ENCODE peak calls at places on chromosomes 5 and 9, in five cellular contexts. M is spleen, V is cardiac muscle cell, R is trophoblast cell, U is psoas muscle. N is an unnamed sample. For H3K4me1, the result is how much of the 10 kb centered on the place peaks cover.

GRCh38 chr5:98772415-98773213 is 849 bp upstream of the RGMB start:
- DNase-seq in M (peak), V (peak), R (peak), U (peak), N (peak)

GRCh38 chr5:42494414-42494813 is 71.2 kb downstream of the GHR start:
- DNase-seq in M (no peak), V (no peak), R (peak), U (no peak), N (no peak)

GRCh38 chr9:75974006-75974766 is 83.7 kb downstream of the PCSK5 start:
- DNase-seq in M (no peak), V (no peak), R (peak), U (no peak), N (no peak)

GRCh38 chr9:16563446-16563845 is 307.0 kb downstream of the BNC2 start:
- DNase-seq in M (no peak), V (no peak), R (no peak), U (no peak), N (no peak)

GRCh38 chr5:111945535-111945934 is 188.5 kb upstream of the NREP start:
- DNase-seq in M (no peak), V (no peak), R (no peak), U (no peak), N (no peak)

GRCh38 chr5:148147415-148147814 is 20.9 kb upstream of the SPINK14 start:
- DNase-seq in M (no peak), V (no peak), R (peak), U (no peak), N (no peak)

GRCh38 chr5:69374911-69375446 is 5.4 kb downstream of the RAD17 start:
- DNase-seq in M (no peak), V (no peak), R (no peak), U (no peak), N (no peak)

GRCh38 chr9:71446499-71447411 is 321.6 kb downstream of the CEMIP2 start:
- DNase-seq in M (peak), V (peak), R (peak), U (peak), N (no peak)

GRCh38 chr9:32969270-32969669 is 32.2 kb downstream of the APTX start:
- DNase-seq in M (no peak), V (no peak), R (no peak), U (no peak), N (no peak)

GRCh38 chr9:136626740-136627642 is 35.7 kb upstream of the EGFL7 start:
- DNase-seq in M (no peak), V (peak), R (no peak), U (no peak), N (no peak)

GRCh38 chr9:79573697-79573976 is 1.9 kb downstream of the TLE4 start:
- DNase-seq in M (no peak), V (no peak), R (no peak), U (no peak), N (no peak)

GRCh38 chr5:119250946-119251901 is 104.6 kb upstream of the TNFAIP8 start:
- DNase-seq in M (no peak), V (no peak), R (no peak), U (no peak), N (no peak)

GRCh38 chr9:79357620-79358019 is 214.1 kb upstream of the TLE4 start:
- DNase-seq in M (no peak), V (no peak), R (peak), U (no peak), N (no peak)

GRCh38 chr5:147534172-147534951 is 24.5 kb upstream of the DPYSL3 start:
- DNase-seq in M (no peak), V (no peak), R (no peak), U (no peak), N (no peak)

GRCh38 chr9:13282998-13283397 is 3.5 kb upstream of the MPDZ start:
- DNase-seq in M (no peak), V (no peak), R (no peak), U (no peak), N (no peak)

GRCh38 chr9:127562271-127562780 is 49.8 kb upstream of the STXBP1 start:
- DNase-seq in M (no peak), V (no peak), R (no peak), U (no peak), N (no peak)

GRCh38 chr5:116297296-116297814 is 212.5 kb downstream of the COMMD10 start:
- DNase-seq in M (no peak), V (no peak), R (no peak), U (no peak), N (no peak)

GRCh38 chr9:128296340-128297220 is 20.5 kb downstream of the SWI5 start:
- DNase-seq in M (no peak), V (no peak), R (peak), U (no peak), N (no peak)

GRCh38 chr9:120567874-120568273 is 12.1 kb downstream of the CDK5RAP2 start:
- DNase-seq in M (no peak), V (no peak), R (no peak), U (no peak), N (no peak)
- H3K4me1 ChIP-seq in M (under half), V (under half), R (under half), U (under half), N (under half)

DNA sequence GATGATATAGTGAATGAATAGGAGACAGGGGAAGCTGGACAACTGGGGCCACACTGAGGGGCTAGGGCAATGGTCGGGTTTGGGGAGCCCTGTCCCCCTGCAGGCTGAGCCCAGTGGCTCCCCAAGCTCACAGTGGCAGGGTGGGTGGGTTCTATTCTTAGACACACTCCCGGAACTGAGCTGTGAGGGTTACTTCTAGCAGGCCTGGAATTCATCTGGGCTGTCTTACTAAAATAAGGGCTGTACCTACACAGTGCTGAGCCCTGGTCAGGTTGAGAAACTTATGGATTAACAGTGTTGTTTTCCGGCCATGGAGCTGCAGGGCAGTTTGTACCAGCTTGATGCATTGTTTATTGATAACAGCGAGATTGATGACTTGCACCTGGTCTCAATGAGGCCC is 58.8 kb downstream of the C5orf15 start:
- DNase-seq in M (no peak), V (peak), R (no peak), U (no peak), N (no peak)
- H3K4me1 ChIP-seq in M (under half), V (under half), R (under half), U (under half), N (under half)

DNA sequence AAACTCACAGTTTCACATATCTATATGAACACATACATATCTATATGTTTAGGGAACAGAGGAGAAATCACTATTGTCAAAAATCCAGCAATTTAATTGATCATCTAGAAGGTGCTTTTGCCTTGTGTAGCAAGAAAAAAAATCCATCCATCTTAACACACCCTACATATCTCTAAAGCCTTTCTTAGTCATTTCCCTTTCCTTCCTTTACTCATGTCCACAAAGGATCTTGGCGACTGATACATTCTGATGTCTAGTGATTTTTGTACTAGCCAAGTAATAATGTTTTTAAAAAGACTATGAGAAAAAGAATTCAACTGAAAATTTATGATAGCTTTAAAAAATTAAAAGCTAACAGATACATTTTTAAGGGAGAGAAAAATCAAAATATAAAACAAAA is 22.5 kb downstream of the ZDHHC21 start:
- DNase-seq in M (no peak), V (no peak), R (no peak), U (no peak), N (no peak)
- H3K4me1 ChIP-seq in M (under half), V (under half), R (under half), U (under half), N (under half)

DNA sequence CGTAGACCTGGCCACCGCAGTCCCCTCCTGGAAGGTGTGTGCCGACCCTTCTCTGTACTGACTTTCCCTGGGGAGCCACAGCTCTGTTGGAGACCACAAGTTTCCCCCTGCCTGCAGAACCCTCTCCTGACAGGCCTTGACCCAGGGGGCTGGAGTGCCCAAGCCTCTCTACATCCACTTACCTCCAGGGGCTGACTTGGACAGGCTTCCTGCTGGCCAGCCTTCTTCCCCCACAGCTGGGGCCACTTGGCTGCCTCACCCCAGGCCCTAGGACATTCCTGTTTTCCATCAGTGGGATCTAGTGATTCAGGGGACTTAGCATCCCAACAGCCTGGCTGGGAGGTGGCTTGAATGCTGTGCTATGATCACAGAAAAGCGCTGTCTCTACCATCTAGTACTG is 23.6 kb downstream of the COL15A1 start:
- DNase-seq in M (no peak), V (no peak), R (no peak), U (no peak), N (no peak)
- H3K4me1 ChIP-seq in M (under half), V (under half), R (under half), U (under half), N (under half)

GRCh38 chr9:89445801-89446228 is 52.1 kb downstream of the SEMA4D start:
- DNase-seq in M (peak), V (no peak), R (no peak), U (no peak), N (no peak)
- H3K4me1 ChIP-seq in M (half or more), V (under half), R (under half), U (under half), N (under half)

GRCh38 chr5:59093329-59093728 is 510.5 kb downstream of the RAB3C start:
- DNase-seq in M (no peak), V (no peak), R (peak), U (no peak), N (no peak)

GRCh38 chr5:59092758-59093157 is 509.9 kb downstream of the RAB3C start:
- DNase-seq in M (no peak), V (no peak), R (no peak), U (no peak), N (no peak)

GRCh38 chr5:59097116-59097515 is 514.2 kb downstream of the RAB3C start:
- DNase-seq in M (no peak), V (no peak), R (no peak), U (no peak), N (no peak)

GRCh38 chr5:59098743-59099142 is 515.9 kb downstream of the RAB3C start:
- DNase-seq in M (no peak), V (no peak), R (no peak), U (no peak), N (no peak)

GRCh38 chr5:59095480-59095879 is 512.6 kb downstream of the RAB3C start:
- DNase-seq in M (no peak), V (no peak), R (no peak), U (no peak), N (no peak)
- H3K4me1 ChIP-seq in M (under half), V (under half), R (under half), U (under half), N (under half)

DNA sequence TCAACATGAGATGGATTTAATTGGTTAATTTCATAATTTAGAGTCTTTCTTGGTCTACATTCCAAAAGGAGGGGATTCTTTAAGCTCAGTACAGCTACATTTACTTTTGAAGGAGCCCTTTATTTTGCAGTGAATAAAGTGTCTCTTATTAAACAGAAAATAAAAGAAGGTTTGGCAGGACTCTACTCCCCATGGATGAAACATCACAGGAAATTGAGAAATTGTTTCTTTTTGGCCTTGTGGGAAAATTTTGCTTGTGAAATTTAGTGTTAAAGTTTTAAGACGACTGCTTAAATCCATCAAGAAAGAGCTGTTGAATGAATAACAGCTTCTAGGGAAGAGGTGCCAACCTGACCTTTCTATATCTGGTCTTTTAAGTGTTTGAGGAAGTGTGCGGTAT is 187.7 kb downstream of the NTRK2 start:
- DNase-seq in M (no peak), V (no peak), R (no peak), U (no peak), N (no peak)
- H3K4me1 ChIP-seq in M (under half), V (under half), R (under half), U (under half), N (under half)

N was measured in keratinocyte.